ENCODE peak calls at places on chromosomes 12 and 14, in ten cellular contexts. Z, S, B, C, W, V, K, P, X and O are unnamed samples. For H3K9me3, the result is how much of the 10 kb centered on the place peaks cover.

GRCh38 chr14:76640923-76641395 is 120.3 kb upstream of the VASH1 start:
- DNase-seq in K (no peak), C (no peak), X (no peak), V (no peak), B (no peak), S (no peak), Z (no peak), P (no peak), W (no peak), O (no peak)

GRCh38 chr14:88910386-88910785 is 85.9 kb downstream of the TTC8 start:
- DNase-seq in X (no peak), C (no peak), B (no peak), K (no peak), P (no peak), W (no peak), S (no peak), Z (no peak), V (no peak), O (no peak)

GRCh38 chr12:132710062-132710421 is 600 bp upstream of the PGAM5 start:
- DNase-seq in P (no peak), K (no peak), W (peak), B (no peak), Z (no peak), C (no peak), X (no peak), S (no peak), V (no peak), O (no peak)

GRCh38 chr14:34450542-34450915 is 11.5 kb downstream of the SPTSSA start:
- DNase-seq in Z (no peak), B (no peak), S (no peak), K (no peak), X (no peak), W (no peak), P (no peak), C (no peak), V (no peak), O (no peak)

GRCh38 chr12:88553941-88554658 is 26.2 kb downstream of the KITLG start:
- DNase-seq in Z (no peak), X (no peak), W (no peak), C (no peak), V (no peak), P (no peak), S (no peak), K (no peak), B (no peak), O (no peak)

GRCh38 chr14:25111061-25111601 is 61.2 kb upstream of the STXBP6 start:
- DNase-seq in P (no peak), B (peak), C (no peak), X (no peak), K (no peak), W (no peak), S (no peak), V (no peak), Z (no peak), O (no peak)

GRCh38 chr14:105241641-105242040 is 6.7 kb upstream of the BTBD6 start:
- DNase-seq in C (peak), Z (no peak), P (no peak), S (no peak), W (no peak), B (no peak), X (no peak), V (no peak), K (no peak), O (no peak)

GRCh38 chr12:108611884-108612415 is 14.1 kb upstream of the TMEM119 start:
- DNase-seq in X (no peak), Z (no peak), C (no peak), B (peak), K (peak), P (peak), W (no peak), V (no peak), S (no peak), O (peak)

GRCh38 chr12:119699199-119699765 is 31.3 kb downstream of the PRKAB1 start:
- DNase-seq in P (peak), B (no peak), S (no peak), C (no peak), V (no peak), W (no peak), X (no peak), K (no peak), Z (no peak), O (no peak)

GRCh38 chr12:12759234-12759915 is 26.1 kb upstream of the APOLD1 start:
- DNase-seq in S (no peak), V (no peak), P (no peak), B (no peak), Z (no peak), C (no peak), X (no peak), K (no peak), W (no peak), O (no peak)

GRCh38 chr14:71574976-71575375 is 357.3 kb upstream of the RGS6 start:
- DNase-seq in S (no peak), X (no peak), C (no peak), V (no peak), Z (no peak), B (peak), K (no peak), P (no peak), W (no peak), O (no peak)

GRCh38 chr12:55729592-55730446 is 1.0 kb upstream of the CD63 start:
- DNase-seq in C (peak), W (peak), K (peak), V (peak), P (peak), X (no peak), Z (peak), B (peak), S (peak), O (no peak)

GRCh38 chr12:630656-631632 is 32.3 kb downstream of the NINJ2 start:
- DNase-seq in W (peak), C (peak), Z (peak), B (peak), X (peak), V (peak), P (no peak), S (no peak), K (peak), O (peak)

GRCh38 chr12:118061876-118062791 is 1.2 kb upstream of the WSB2 start:
- DNase-seq in Z (peak), P (peak), X (no peak), C (peak), K (no peak), B (peak), W (peak), V (peak), S (peak), O (no peak)

GRCh38 chr12:72369560-72369959 is 97.4 kb downstream of the TRHDE start:
- DNase-seq in P (no peak), V (no peak), Z (no peak), B (no peak), K (no peak), W (no peak), C (no peak), X (no peak), S (no peak), O (no peak)

GRCh38 chr14:93048843-93049242 is 66.9 kb downstream of the ITPK1 start:
- DNase-seq in X (no peak), C (no peak), S (no peak), K (no peak), W (no peak), P (no peak), B (no peak), V (no peak), Z (no peak), O (no peak)

GRCh38 chr12:6250343-6250742 is 50.1 kb downstream of the CD9 start:
- DNase-seq in V (no peak), C (peak), W (no peak), P (no peak), X (no peak), B (no peak), S (no peak), K (no peak), Z (no peak), O (no peak)

GRCh38 chr12:122403831-122404230 is 18.6 kb downstream of the CLIP1 start:
- DNase-seq in Z (no peak), B (no peak), W (no peak), X (no peak), C (peak), P (no peak), V (no peak), K (no peak), S (no peak), O (no peak)

GRCh38 chr12:115341442-115341841 is 657.5 kb upstream of the TBX3 start:
- DNase-seq in S (no peak), Z (peak), C (no peak), B (peak), P (peak), W (no peak), K (no peak), V (peak), X (no peak), O (no peak)

GRCh38 chr12:124847675-124848074 is 16.0 kb downstream of the SCARB1 start:
- DNase-seq in W (no peak), V (no peak), Z (no peak), B (no peak), X (no peak), P (no peak), S (no peak), C (no peak), K (no peak), O (no peak)

GRCh38 chr12:50749459-50749882 is 14.4 kb upstream of the ATF1 start:
- DNase-seq in P (no peak), S (no peak), C (no peak), X (no peak), B (peak), K (no peak), V (no peak), W (no peak), Z (no peak), O (no peak)

GRCh38 chr14:61322011-61322798 is 826 bp downstream of the PRKCH start:
- DNase-seq in C (peak), S (no peak), Z (peak), P (no peak), V (peak), X (no peak), K (peak), B (peak), W (peak), O (peak)

GRCh38 chr14:104361921-104362681 is 217.5 kb upstream of the C14orf180 start:
- DNase-seq in S (no peak), C (peak), K (no peak), B (no peak), V (peak), P (no peak), X (no peak), Z (no peak), W (peak), O (no peak)

GRCh38 chr14:56294125-56294524 is 175.9 kb downstream of the PELI2 start:
- DNase-seq in X (no peak), C (no peak), W (no peak), S (no peak), Z (no peak), K (no peak), B (no peak), V (no peak), P (no peak), O (no peak)

GRCh38 chr12:9707864-9708808 is 24.8 kb downstream of the CLECL1 start:
- DNase-seq in W (peak), B (no peak), C (no peak), Z (peak), V (no peak), K (peak), S (peak), P (peak), X (peak), O (peak)

GRCh38 chr12:18101043-18101442 is 11.1 kb upstream of the RERGL start:
- DNase-seq in Z (no peak), W (no peak), X (no peak), K (no peak), C (no peak), P (no peak), S (no peak), V (no peak), B (no peak), O (no peak)

GRCh38 chr14:101128478-101129450 is 225.2 kb upstream of the RTL1 start:
- DNase-seq in P (peak), X (no peak), B (no peak), S (no peak), K (no peak), Z (no peak), C (no peak), V (peak), W (peak), O (no peak)

GRCh38 chr14:88479574-88479987 is 75.2 kb downstream of the PTPN21 start:
- DNase-seq in W (no peak), S (no peak), X (no peak), V (no peak), B (no peak), K (no peak), P (no peak), Z (no peak), C (no peak), O (no peak)

GRCh38 chr12:80472912-80473500 is 29.0 kb downstream of the PTPRQ start:
- DNase-seq in W (peak), K (no peak), P (no peak), S (peak), B (peak), V (no peak), Z (no peak), X (no peak), C (no peak), O (no peak)

GRCh38 chr14:54901380-54902142 is 1.1 kb downstream of the GCH1 start:
- DNase-seq in K (no peak), S (no peak), P (no peak), B (no peak), Z (no peak), V (no peak), C (no peak), X (no peak), W (no peak), O (no peak)

GRCh38 chr12:32124637-32125036 is 18.0 kb downstream of the BICD1 start:
- DNase-seq in K (no peak), V (no peak), B (no peak), W (no peak), P (no peak), C (no peak), Z (no peak), S (no peak), X (no peak), O (no peak)

GRCh38 chr12:132772551-132772950 is 10.9 kb upstream of the ANKLE2 start:
- DNase-seq in B (no peak), V (no peak), P (peak), W (no peak), Z (no peak), C (no peak), X (no peak), S (no peak), K (no peak), O (no peak)

DNA sequence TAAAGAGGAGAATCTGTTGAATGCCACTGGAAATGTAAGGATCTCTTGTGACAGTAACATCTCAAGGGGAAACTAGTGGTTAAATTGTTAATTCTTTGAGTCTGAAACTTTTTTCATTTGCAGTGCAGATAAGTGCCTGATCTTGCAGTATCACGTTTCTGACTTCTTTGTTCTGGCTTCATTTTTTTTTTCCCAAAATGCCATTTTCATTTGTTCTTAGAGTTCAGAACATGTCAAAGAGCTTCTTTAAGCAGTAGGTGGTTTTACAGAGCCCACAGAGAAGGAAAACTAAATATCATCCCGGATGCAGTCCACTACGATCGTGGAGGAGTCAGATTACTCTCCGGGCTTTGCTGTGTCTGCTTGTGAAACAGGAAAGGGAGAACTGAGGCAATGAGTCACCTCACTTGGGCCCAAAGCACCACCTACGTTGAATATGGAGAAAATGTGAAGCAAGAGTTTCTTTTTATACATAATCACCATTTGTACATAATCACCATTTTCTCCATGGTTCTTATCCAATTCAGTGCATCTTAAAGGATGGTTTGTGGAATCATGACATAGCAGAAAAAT is 43.9 kb downstream of the HMGA2 start:
- DNase-seq in Z (no peak), V (no peak), K (no peak), C (no peak), S (no peak), W (no peak), P (no peak), X (no peak), B (no peak), O (no peak)
- H3K9me3 ChIP-seq in Z (under half), V (under half), K (under half), C (under half), S (under half), W (under half), P (under half), X (under half), B (under half), O (under half)

DNA sequence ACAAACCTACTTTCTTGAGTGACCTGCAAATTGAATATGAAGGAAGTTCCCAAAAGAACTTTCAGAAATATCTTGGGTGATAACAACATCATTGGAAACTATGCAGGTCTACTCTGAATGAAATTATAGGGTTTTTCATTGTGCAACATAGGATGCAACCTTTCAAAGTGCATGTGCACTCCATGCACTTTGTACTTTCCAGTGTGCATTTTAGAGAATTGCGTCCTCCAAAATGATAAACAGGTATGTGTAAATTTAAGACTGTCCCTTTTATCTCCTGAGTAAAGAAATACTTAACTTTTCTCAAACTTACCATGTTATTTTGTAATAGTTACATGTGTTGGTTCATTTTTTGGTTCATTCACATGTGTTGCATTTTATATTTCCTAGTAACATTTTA is 13.2 kb downstream of the SRSF5 start:
- DNase-seq in W (no peak), V (no peak), P (no peak), Z (no peak), X (no peak), K (no peak), B (no peak), S (no peak), C (no peak), O (no peak)
- H3K9me3 ChIP-seq in W (under half), V (under half), P (under half), Z (under half), X (under half), K (under half), B (under half), S (under half), C (under half), O (under half)

GRCh38 chr12:53786411-53786810 is 34.6 kb upstream of the CISTR start:
- DNase-seq in W (no peak), K (no peak), V (no peak), B (no peak), S (no peak), X (no peak), Z (no peak), P (no peak), C (peak), O (no peak)
- H3K9me3 ChIP-seq in W (under half), K (under half), V (under half), B (under half), S (under half), X (under half), Z (under half), P (under half), C (under half), O (under half)

GRCh38 chr12:126557659-126558058 is 1492.4 kb downstream of the AACS start:
- DNase-seq in P (no peak), W (no peak), S (no peak), K (no peak), C (no peak), B (no peak), X (no peak), Z (no peak), V (no peak), O (no peak)
- H3K9me3 ChIP-seq in P (under half), W (under half), S (under half), K (under half), C (under half), B (under half), X (under half), Z (under half), V (under half), O (under half)

GRCh38 chr12:68176252-68176651 is 16.7 kb upstream of the IFNG start:
- DNase-seq in P (no peak), C (no peak), S (no peak), V (no peak), K (no peak), X (no peak), B (no peak), W (no peak), Z (no peak), O (no peak)

GRCh38 chr12:68178774-68179439 is 19.4 kb upstream of the IFNG start:
- DNase-seq in V (no peak), K (no peak), Z (no peak), B (no peak), C (no peak), W (no peak), S (no peak), P (no peak), X (no peak), O (no peak)

GRCh38 chr12:68178184-68178583 is 18.6 kb upstream of the IFNG start:
- DNase-seq in S (no peak), X (no peak), W (no peak), V (no peak), B (no peak), Z (no peak), C (no peak), P (no peak), K (no peak), O (no peak)

GRCh38 chr12:68177562-68177961 is 18.0 kb upstream of the IFNG start:
- DNase-seq in K (no peak), P (no peak), C (no peak), W (no peak), B (no peak), V (no peak), X (no peak), Z (no peak), S (no peak), O (no peak)

DNA sequence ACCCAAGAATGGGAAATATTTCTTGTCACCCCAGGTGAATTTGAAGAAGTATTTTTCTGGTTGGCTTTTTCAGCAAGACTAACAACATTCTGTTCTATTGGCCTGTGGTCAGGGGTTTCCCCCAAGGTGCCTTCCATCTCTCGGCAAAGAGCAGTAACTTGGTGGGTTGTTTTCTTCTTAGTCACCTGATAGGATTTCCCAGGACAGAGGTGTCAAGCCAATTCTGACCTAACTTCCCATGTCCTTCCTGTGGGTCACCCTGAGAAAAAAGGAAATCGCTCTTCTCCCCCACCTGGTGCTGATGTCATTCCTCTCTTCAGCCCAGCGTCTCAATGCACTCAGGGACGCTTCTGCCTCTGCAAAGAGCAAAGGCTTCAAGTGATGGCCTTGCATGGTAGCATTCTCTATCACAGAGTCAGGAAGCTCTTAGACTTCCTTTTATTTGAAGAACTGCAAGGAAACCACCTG is 16.1 kb upstream of the IFNG start:
- DNase-seq in X (peak), S (no peak), K (peak), Z (no peak), P (no peak), W (no peak), C (no peak), B (no peak), V (no peak), O (no peak)
- H3K9me3 ChIP-seq in X (under half), S (under half), K (under half), Z (under half), P (under half), W (under half), C (under half), B (under half), V (under half), O (under half)

DNA sequence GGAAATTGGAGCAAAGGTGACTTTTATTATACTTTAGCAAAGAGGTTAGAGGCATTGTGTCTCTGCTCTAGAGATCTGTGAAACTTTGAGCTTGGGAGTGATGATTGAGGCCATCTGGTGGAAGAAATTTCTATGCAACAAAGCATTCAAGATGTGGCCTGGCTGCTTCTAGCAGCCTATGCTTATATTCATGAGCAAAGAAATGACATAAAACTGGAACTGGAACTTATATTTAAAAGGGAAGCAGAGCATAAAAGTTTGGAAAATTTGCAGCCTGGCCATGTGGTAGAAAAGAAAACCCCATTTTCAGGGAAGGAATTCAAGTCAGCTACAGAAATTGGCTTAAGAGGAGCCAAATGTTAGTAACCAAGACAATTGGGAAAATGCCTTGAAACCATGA is 70.4 kb downstream of the SDR9C7 start:
- DNase-seq in S (no peak), W (no peak), B (no peak), Z (no peak), X (no peak), C (no peak), K (no peak), P (no peak), V (no peak), O (no peak)
- H3K9me3 ChIP-seq in S (under half), W (under half), B (under half), Z (half or more), X (half or more), C (under half), K (half or more), P (under half), V (under half), O (under half)